ENCODE peak calls at places on chromosome 2, in five cellular contexts. One of them, this sample, is unnamed.

GRCh38 chr2:207937818-207938217 is 87.5 kb downstream of the PLEKHM3 start:
- DNase-seq in OCI-LY7: no peak
- DNase-seq in colonic mucosa: no peak
- DNase-seq in fibroblast of mammary gland: no peak
- DNase-seq in AG10803: peak; percentile 20
- DNase-seq in this sample: peak; percentile 34

GRCh38 chr2:179580378-179581146 is 280.9 kb downstream of the ZNF385B start:
- DNase-seq in colonic mucosa: no peak
- DNase-seq in OCI-LY7: no peak
- DNase-seq in fibroblast of mammary gland: no peak
- DNase-seq in AG10803: no peak
- DNase-seq in this sample: no peak

GRCh38 chr2:219386532-219387280 is 1.0 kb downstream of the DNPEP start:
- DNase-seq in fibroblast of mammary gland: no peak
- DNase-seq in AG10803: no peak
- DNase-seq in OCI-LY7: peak; percentile 6
- DNase-seq in colonic mucosa: no peak
- DNase-seq in this sample: no peak

GRCh38 chr2:118521960-118522359 is 325.5 kb downstream of the EN1 start:
- DNase-seq in AG10803: no peak
- DNase-seq in colonic mucosa: no peak
- DNase-seq in fibroblast of mammary gland: no peak
- DNase-seq in OCI-LY7: no peak
- DNase-seq in this sample: no peak

GRCh38 chr2:55425449-55425848 is 5.8 kb upstream of the CCDC88A start:
- DNase-seq in colonic mucosa: no peak
- DNase-seq in OCI-LY7: peak; percentile 16
- DNase-seq in fibroblast of mammary gland: peak; percentile 86
- DNase-seq in AG10803: peak; percentile 70
- DNase-seq in this sample: peak; percentile 88

GRCh38 chr2:216632952-216633615 is at the start of gene IGFBP2:
- DNase-seq in AG10803: no peak
- DNase-seq in OCI-LY7: no peak
- DNase-seq in colonic mucosa: peak; percentile 46
- DNase-seq in fibroblast of mammary gland: no peak
- DNase-seq in this sample: no peak

GRCh38 chr2:25831744-25832449 is 46.4 kb downstream of the ASXL2 start:
- DNase-seq in AG10803: no peak
- DNase-seq in OCI-LY7: no peak
- DNase-seq in fibroblast of mammary gland: no peak
- DNase-seq in colonic mucosa: no peak
- DNase-seq in this sample: no peak

GRCh38 chr2:26394694-26395093 is 7.0 kb upstream of the DRC1 start:
- DNase-seq in fibroblast of mammary gland: no peak
- DNase-seq in OCI-LY7: no peak
- DNase-seq in AG10803: no peak
- DNase-seq in colonic mucosa: no peak
- DNase-seq in this sample: peak; percentile 73

GRCh38 chr2:125167152-125167551 is 1142.1 kb downstream of the CNTNAP5 start:
- DNase-seq in OCI-LY7: no peak
- DNase-seq in colonic mucosa: no peak
- DNase-seq in fibroblast of mammary gland: peak; percentile 69
- DNase-seq in AG10803: peak; percentile 49
- DNase-seq in this sample: peak; percentile 47

DNA sequence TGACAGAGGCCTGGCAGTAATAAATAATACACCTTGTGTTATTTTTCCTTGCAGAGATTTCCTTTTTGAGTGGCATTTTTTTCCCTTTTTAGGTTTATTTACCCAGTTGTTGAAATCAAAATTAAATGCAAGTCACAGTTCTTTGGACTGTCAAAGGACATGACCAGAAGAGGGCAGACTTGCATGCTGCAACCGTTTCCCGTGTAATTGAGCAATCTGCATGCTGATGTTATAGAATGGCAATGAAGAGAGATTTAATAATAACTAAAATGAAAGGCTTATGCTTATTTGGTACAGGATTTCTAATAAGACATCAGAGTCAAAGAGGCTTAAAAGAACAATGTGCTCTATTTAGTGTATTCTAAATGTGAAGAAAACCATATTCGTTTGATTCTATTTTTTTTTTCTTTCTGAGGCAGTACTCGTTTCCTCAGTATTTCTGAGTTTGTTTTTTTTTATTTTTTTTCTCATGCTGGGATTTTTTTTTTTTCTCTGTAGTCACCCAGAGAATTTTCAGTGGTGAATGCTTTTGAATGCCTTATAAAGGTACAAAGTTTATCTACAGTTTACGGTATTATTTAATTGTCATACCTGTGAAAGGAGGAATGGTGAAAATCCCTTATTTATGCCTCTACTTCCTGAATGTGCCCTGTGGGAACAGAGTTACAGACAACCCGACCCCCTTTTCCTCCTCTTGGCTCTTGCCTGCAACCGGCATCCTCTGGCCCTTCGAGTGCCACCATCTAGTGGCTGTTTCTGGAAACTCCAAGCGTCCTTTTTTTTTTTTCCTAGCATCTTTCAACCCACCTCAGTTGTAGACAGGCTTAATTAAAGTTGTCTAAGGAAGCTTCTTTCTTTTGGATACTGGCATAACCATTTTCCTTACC is 368.5 kb downstream of the LRRTM1 start:
- DNase-seq in AG10803: peak; percentile 75
- DNase-seq in fibroblast of mammary gland: peak; percentile 70
- DNase-seq in OCI-LY7: peak; percentile 41
- DNase-seq in colonic mucosa: peak; percentile 63
- DNase-seq in this sample: peak; percentile 68
- TF ChIP-seq CTCF in AG10803: peak; percentile 84
- TF ChIP-seq CTCF in fibroblast of mammary gland: peak; percentile 83
- TF ChIP-seq CTCF in OCI-LY7: peak; percentile 79
- TF ChIP-seq CTCF in colonic mucosa: peak; percentile 59
- TF ChIP-seq CTCF in this sample: peak; percentile 66

DNA sequence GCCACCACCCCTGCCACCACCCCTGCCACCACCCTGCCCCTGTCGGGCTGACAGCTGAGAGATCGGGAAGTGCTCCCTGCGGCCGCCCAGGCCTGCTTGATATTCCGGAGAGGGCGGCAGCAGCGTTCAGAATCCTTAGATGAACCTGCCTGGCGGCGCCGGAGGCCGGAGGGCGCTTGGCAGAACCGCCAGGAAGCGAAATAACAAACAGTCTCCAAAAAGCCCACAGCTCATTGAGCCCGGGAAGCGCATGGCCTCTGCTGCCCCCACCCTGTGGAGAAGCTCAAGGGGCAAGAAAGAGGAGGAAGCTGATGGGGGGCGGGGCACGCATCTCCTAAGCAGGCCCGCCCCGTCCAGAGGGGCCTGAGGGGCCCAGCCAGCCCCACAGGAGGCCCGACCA is 92.2 kb upstream of the MBOAT2 start:
- DNase-seq in OCI-LY7: no peak
- DNase-seq in AG10803: peak; percentile 49
- DNase-seq in colonic mucosa: peak; percentile 53
- DNase-seq in fibroblast of mammary gland: peak; percentile 43
- DNase-seq in this sample: peak; percentile 49
- H3K4me3 ChIP-seq in OCI-LY7: no peak overlapping the region
- H3K4me3 ChIP-seq in AG10803: no peak overlapping the region
- H3K4me3 ChIP-seq in colonic mucosa: no peak overlapping the region
- H3K4me3 ChIP-seq in fibroblast of mammary gland: no peak overlapping the region
- H3K4me3 ChIP-seq in this sample: no peak overlapping the region

GRCh38 chr2:74261204-74261864 is 62.9 kb downstream of the MTHFD2 start:
- DNase-seq in OCI-LY7: no peak
- DNase-seq in AG10803: peak; percentile 26
- DNase-seq in fibroblast of mammary gland: peak; percentile 20
- DNase-seq in colonic mucosa: peak; percentile 34
- DNase-seq in this sample: peak; percentile 28
- TF ChIP-seq CTCF in OCI-LY7: peak; percentile 36
- TF ChIP-seq CTCF in AG10803: peak; percentile 57
- TF ChIP-seq CTCF in fibroblast of mammary gland: peak; percentile 41
- TF ChIP-seq CTCF in colonic mucosa: peak; percentile 17
- TF ChIP-seq CTCF in this sample: peak; percentile 53

DNA sequence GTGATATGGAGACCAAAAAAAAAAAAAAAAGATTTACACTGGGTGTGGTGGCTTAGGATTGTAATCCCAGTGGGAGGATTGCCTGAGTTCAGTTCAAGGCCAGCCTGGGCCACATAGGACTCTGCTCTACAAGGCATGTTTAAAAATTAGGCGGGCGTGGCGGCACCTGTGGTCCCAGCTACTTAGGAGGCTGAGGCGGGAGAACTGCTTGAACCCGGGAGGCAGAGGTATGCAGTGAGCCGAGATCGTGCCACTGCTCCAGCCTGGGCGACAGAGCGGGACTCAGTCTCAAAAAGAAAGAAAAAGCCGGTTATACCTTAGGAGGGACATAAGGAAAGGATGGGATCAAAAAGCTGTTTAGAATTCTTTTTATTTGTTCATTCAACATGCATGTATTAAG is 707 bp upstream of the SPDYA start:
- DNase-seq in OCI-LY7: no peak
- DNase-seq in fibroblast of mammary gland: no peak
- DNase-seq in AG10803: no peak
- DNase-seq in colonic mucosa: peak; percentile 22
- DNase-seq in this sample: no peak
- H3K4me3 ChIP-seq in OCI-LY7: no peak overlapping the region
- H3K4me3 ChIP-seq in fibroblast of mammary gland: peak overlapping the region; percentile 53
- H3K4me3 ChIP-seq in AG10803: peak overlapping the region; percentile 66
- H3K4me3 ChIP-seq in colonic mucosa: peak overlapping the region; percentile 45
- H3K4me3 ChIP-seq in this sample: peak overlapping the region; percentile 66

GRCh38 chr2:33598472-33599174 is 476 bp downstream of the FAM98A start:
- DNase-seq in AG10803: peak; percentile 49
- DNase-seq in colonic mucosa: peak; percentile 41
- DNase-seq in OCI-LY7: peak; percentile 71
- DNase-seq in fibroblast of mammary gland: peak; percentile 46
- DNase-seq in this sample: peak; percentile 40

GRCh38 chr2:33599943-33600192 is 769 bp upstream of the FAM98A start:
- DNase-seq in OCI-LY7: no peak
- DNase-seq in colonic mucosa: no peak
- DNase-seq in fibroblast of mammary gland: no peak
- DNase-seq in AG10803: no peak
- DNase-seq in this sample: no peak

GRCh38 chr2:33597026-33597425 is 2.1 kb downstream of the FAM98A start:
- DNase-seq in OCI-LY7: no peak
- DNase-seq in colonic mucosa: no peak
- DNase-seq in fibroblast of mammary gland: no peak
- DNase-seq in AG10803: no peak
- DNase-seq in this sample: no peak

GRCh38 chr2:33602216-33602830 is 3.2 kb upstream of the FAM98A start:
- DNase-seq in colonic mucosa: no peak
- DNase-seq in fibroblast of mammary gland: no peak
- DNase-seq in OCI-LY7: no peak
- DNase-seq in AG10803: peak; percentile 90
- DNase-seq in this sample: no peak

GRCh38 chr2:33599175-33599942 is at the start of gene FAM98A:
- DNase-seq in OCI-LY7: peak; percentile 99
- DNase-seq in AG10803: peak; percentile 99
- DNase-seq in fibroblast of mammary gland: peak; percentile 98
- DNase-seq in colonic mucosa: peak; percentile 99
- DNase-seq in this sample: peak; percentile 99
- TF ChIP-seq CTCF in OCI-LY7: no peak
- TF ChIP-seq CTCF in AG10803: peak; percentile 20
- TF ChIP-seq CTCF in fibroblast of mammary gland: no peak
- TF ChIP-seq CTCF in colonic mucosa: no peak
- TF ChIP-seq CTCF in this sample: peak; percentile 18

GRCh38 chr2:68591225-68591624 is 52.2 kb upstream of the PROKR1 start:
- DNase-seq in fibroblast of mammary gland: no peak
- DNase-seq in colonic mucosa: no peak
- DNase-seq in OCI-LY7: no peak
- DNase-seq in AG10803: no peak
- DNase-seq in this sample: no peak

GRCh38 chr2:68594041-68594440 is 49.3 kb upstream of the PROKR1 start:
- DNase-seq in OCI-LY7: no peak
- DNase-seq in AG10803: no peak
- DNase-seq in fibroblast of mammary gland: no peak
- DNase-seq in colonic mucosa: no peak
- DNase-seq in this sample: no peak

GRCh38 chr2:68589963-68590362 is 53.4 kb upstream of the PROKR1 start:
- DNase-seq in fibroblast of mammary gland: no peak
- DNase-seq in AG10803: no peak
- DNase-seq in OCI-LY7: no peak
- DNase-seq in colonic mucosa: no peak
- DNase-seq in this sample: no peak

GRCh38 chr2:68590702-68591101 is 52.7 kb upstream of the PROKR1 start:
- DNase-seq in colonic mucosa: no peak
- DNase-seq in AG10803: no peak
- DNase-seq in OCI-LY7: no peak
- DNase-seq in fibroblast of mammary gland: no peak
- DNase-seq in this sample: no peak

DNA sequence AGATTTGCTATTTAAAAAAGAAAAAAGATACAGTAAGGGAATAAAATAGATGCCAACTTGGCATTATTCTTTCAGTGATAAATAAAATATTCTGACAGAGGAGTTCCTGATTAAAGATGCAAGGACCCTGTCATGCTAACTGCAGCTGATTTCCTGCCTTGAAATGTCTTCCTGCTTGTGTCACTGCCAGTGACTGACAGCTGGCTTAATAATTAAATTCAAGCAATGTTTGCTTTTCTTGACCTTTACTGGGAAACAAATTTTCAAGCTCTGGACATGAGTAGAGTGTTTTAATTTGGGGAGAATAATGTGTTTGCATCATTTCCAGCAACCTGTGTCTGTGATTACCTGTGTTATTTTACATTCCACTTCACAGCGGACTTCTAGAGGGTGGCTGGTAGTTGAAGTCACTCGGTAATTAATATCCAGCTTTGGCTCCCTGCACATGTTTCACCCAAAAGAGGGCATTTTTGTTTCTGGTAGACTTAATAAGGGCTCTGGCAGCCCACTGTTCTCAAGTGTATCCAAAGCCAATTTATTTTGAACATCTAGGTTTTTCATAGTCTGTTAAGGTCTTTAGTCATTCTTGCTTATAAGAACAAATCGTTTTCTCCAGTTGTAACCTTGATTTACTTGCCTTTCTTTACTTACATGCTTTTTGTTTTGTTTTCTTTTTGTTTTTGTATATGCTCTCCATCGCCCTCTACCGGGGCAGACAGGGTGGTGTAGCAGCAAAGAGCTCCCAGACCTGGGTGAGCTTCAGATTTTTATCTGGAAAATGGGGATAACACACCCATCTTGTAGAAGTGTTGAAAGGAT is 48.5 kb upstream of the PROKR1 start:
- DNase-seq in AG10803: peak; percentile 49
- DNase-seq in OCI-LY7: peak; percentile 57
- DNase-seq in colonic mucosa: peak; percentile 42
- DNase-seq in fibroblast of mammary gland: peak; percentile 49
- DNase-seq in this sample: peak; percentile 63
- H3K4me3 ChIP-seq in AG10803: no peak overlapping the region
- H3K4me3 ChIP-seq in OCI-LY7: no peak overlapping the region
- H3K4me3 ChIP-seq in colonic mucosa: no peak overlapping the region
- H3K4me3 ChIP-seq in fibroblast of mammary gland: no peak overlapping the region
- H3K4me3 ChIP-seq in this sample: no peak overlapping the region

GRCh38 chr2:157782057-157782845 is 93.9 kb downstream of the ACVR1 start:
- DNase-seq in colonic mucosa: no peak
- DNase-seq in fibroblast of mammary gland: peak; percentile 41
- DNase-seq in OCI-LY7: no peak
- DNase-seq in AG10803: no peak
- DNase-seq in this sample: peak; percentile 29
- TF ChIP-seq CTCF in colonic mucosa: no peak
- TF ChIP-seq CTCF in fibroblast of mammary gland: peak; percentile 45
- TF ChIP-seq CTCF in OCI-LY7: no peak
- TF ChIP-seq CTCF in AG10803: peak; percentile 42
- TF ChIP-seq CTCF in this sample: peak; percentile 49

DNA sequence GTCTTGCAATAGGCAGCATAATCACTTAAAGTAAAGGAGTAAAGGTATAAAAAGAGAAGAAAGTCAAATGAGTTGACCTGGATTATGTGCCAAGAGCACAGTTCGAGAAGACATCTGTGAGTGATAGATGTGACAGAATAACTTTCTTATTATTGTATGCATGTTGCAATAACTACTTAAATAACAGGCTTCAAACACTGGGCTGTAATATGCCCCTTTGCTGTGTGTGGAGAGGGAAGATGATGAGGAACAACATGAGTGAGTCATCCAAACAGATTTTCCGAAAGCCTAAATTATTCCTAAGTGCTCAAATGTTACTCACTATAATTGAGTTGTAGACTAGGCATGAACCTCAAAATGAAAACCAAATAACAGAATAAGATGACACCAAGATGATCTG is 328.1 kb downstream of the EXOC6B start:
- DNase-seq in AG10803: peak; percentile 23
- DNase-seq in fibroblast of mammary gland: peak; percentile 28
- DNase-seq in colonic mucosa: no peak
- DNase-seq in OCI-LY7: no peak
- DNase-seq in this sample: no peak
- H3K4me3 ChIP-seq in AG10803: no peak overlapping the region
- H3K4me3 ChIP-seq in fibroblast of mammary gland: no peak overlapping the region
- H3K4me3 ChIP-seq in colonic mucosa: no peak overlapping the region
- H3K4me3 ChIP-seq in OCI-LY7: no peak overlapping the region
- H3K4me3 ChIP-seq in this sample: no peak overlapping the region